ENCODE peak calls at places on chromosome 1, in ten cellular contexts. O, Q, P, T, E, Z, J, U, L and X are unnamed samples.
A peak's percentile ranks its signal among the peaks of the same experiment; 100 is the strongest.

GRCh38 chr1:110053557-110054428 is 16.7 kb downstream of the ALX3 start:
- DNase-seq in U (no peak), L (peak; percentile 47), T (peak; percentile 81), P (peak; percentile 85), E (peak; percentile 35), Z (peak; percentile 50), J (peak; percentile 78), O (peak; percentile 11), Q (no peak), X (peak; percentile 77)

GRCh38 chr1:208221291-208221622 is 22.9 kb downstream of the PLXNA2 start:
- DNase-seq in Z (no peak), L (no peak), P (no peak), J (no peak), O (no peak), U (no peak), Q (no peak), T (no peak), E (no peak), X (no peak)

GRCh38 chr1:167601442-167602380 is 28.3 kb upstream of the RCSD1 start:
- DNase-seq in T (peak; percentile 21), U (no peak), J (peak; percentile 80), Z (no peak), P (no peak), E (no peak), O (no peak), L (no peak), Q (no peak), X (no peak)

GRCh38 chr1:30372792-30373433 is 350.5 kb downstream of the MATN1 start:
- DNase-seq in O (no peak), P (peak; percentile 58), Z (no peak), T (no peak), E (no peak), L (no peak), U (no peak), Q (no peak), J (no peak), X (peak; percentile 49)

GRCh38 chr1:68470388-68470970 is 20.7 kb upstream of the RPE65 start:
- DNase-seq in O (no peak), P (no peak), Q (peak; percentile 1), J (no peak), U (no peak), L (no peak), T (no peak), E (no peak), Z (no peak), X (no peak)

GRCh38 chr1:102628008-102628736 is 480.1 kb downstream of the COL11A1 start:
- DNase-seq in E (no peak), Z (no peak), L (no peak), Q (peak; percentile 81), U (no peak), T (no peak), P (no peak), J (no peak), O (peak; percentile 64), X (peak; percentile 71)

GRCh38 chr1:30417701-30418425 is 305.5 kb downstream of the MATN1 start:
- DNase-seq in J (peak; percentile 46), L (no peak), T (no peak), Q (no peak), U (no peak), O (no peak), P (peak; percentile 6), E (no peak), Z (no peak), X (no peak)

GRCh38 chr1:44239337-44239960 is 26.2 kb downstream of the DMAP1 start:
- DNase-seq in T (no peak), U (no peak), Q (no peak), J (peak; percentile 56), L (no peak), O (no peak), P (peak; percentile 48), E (no peak), Z (no peak), X (no peak)

GRCh38 chr1:17201201-17202021 is 3.5 kb upstream of the PADI1 start:
- DNase-seq in Z (no peak), U (no peak), Q (no peak), L (no peak), J (peak; percentile 33), O (no peak), E (no peak), T (peak; percentile 19), P (peak; percentile 48), X (no peak)

GRCh38 chr1:10379676-10380075 is 19.2 kb upstream of the PGD start:
- DNase-seq in Q (no peak), U (no peak), L (no peak), T (no peak), P (no peak), J (no peak), O (no peak), Z (no peak), E (no peak), X (no peak)